ENCODE peak calls at places on chromosomes 5 and 9, in seven cellular contexts. O, E, X, Z, H, P and L are unnamed samples.

GRCh38 chr5:72307573-72307967 is 12.5 kb downstream of the MRPS27 start:
- DNase-seq in O (peak), E (no peak), X (peak), Z (no peak), H (no peak), P (no peak), L (no peak)

GRCh38 chr5:119328753-119329602 is 26.8 kb upstream of the TNFAIP8 start:
- DNase-seq in O (no peak), E (peak), X (peak), Z (no peak), H (no peak), P (no peak), L (no peak)

GRCh38 chr5:77180167-77181081 is 30.1 kb upstream of the PDE8B start:
- DNase-seq in O (peak), E (peak), X (peak), Z (no peak), H (no peak), P (no peak), L (no peak)

GRCh38 chr5:60196382-60197113 is 303.0 kb upstream of the PDE4D start:
- DNase-seq in O (no peak), E (peak), X (peak), Z (no peak), H (no peak), P (no peak), L (peak)

GRCh38 chr5:134491841-134492442 is 33.5 kb upstream of the JADE2 start:
- DNase-seq in O (no peak), E (no peak), X (no peak), Z (no peak), H (no peak), P (no peak), L (no peak)

GRCh38 chr5:180960209-180960608 is 28.4 kb upstream of the BTNL3 start:
- DNase-seq in O (no peak), E (no peak), X (no peak), Z (no peak), H (no peak), P (no peak), L (no peak)

GRCh38 chr5:17966636-17967402 is 332.6 kb downstream of the TAF11L14 start:
- DNase-seq in O (no peak), E (no peak), X (no peak), Z (no peak), H (no peak), P (no peak), L (no peak)

GRCh38 chr5:69217154-69217731 is 17.4 kb upstream of the CDK7 start:
- DNase-seq in O (peak), E (no peak), X (no peak), Z (no peak), H (peak), P (no peak), L (no peak)

GRCh38 chr5:38060354-38060753 is 198.0 kb upstream of the EGFLAM start:
- DNase-seq in O (no peak), E (peak), X (peak), Z (no peak), H (no peak), P (no peak), L (no peak)

GRCh38 chr9:129278391-129279237 is 100.6 kb upstream of the IER5L start:
- DNase-seq in O (no peak), E (peak), X (peak), Z (peak), H (peak), P (peak), L (peak)

GRCh38 chr5:131361677-131362315 is 97.9 kb downstream of the CDC42SE2 start:
- DNase-seq in O (no peak), E (no peak), X (no peak), Z (peak), H (no peak), P (no peak), L (no peak)

GRCh38 chr9:136962701-136963248 is 10.7 kb downstream of the LCN12 start:
- DNase-seq in O (no peak), E (no peak), X (no peak), Z (no peak), H (no peak), P (no peak), L (no peak)

GRCh38 chr5:32909207-32909606 is 198.1 kb downstream of the NPR3 start:
- DNase-seq in O (no peak), E (peak), X (peak), Z (no peak), H (no peak), P (no peak), L (no peak)

GRCh38 chr5:56812110-56812509 is 3.2 kb upstream of the MAP3K1 start:
- DNase-seq in O (peak), E (peak), X (peak), Z (no peak), H (no peak), P (peak), L (no peak)

GRCh38 chr5:149294872-149295829 is 23.5 kb downstream of the AFAP1L1 start:
- DNase-seq in O (no peak), E (no peak), X (no peak), Z (no peak), H (no peak), P (peak), L (no peak)
- H2AFZ ChIP-seq in O (no peak), E (no peak), X (no peak), Z (no peak), H (no peak), P (peak), L (no peak)

GRCh38 chr9:109894921-109895758 is 115.1 kb downstream of the PALM2AKAP2 start:
- DNase-seq in O (no peak), E (peak), X (peak), Z (no peak), H (no peak), P (no peak), L (no peak)

GRCh38 chr9:109889456-109889855 is 109.5 kb downstream of the PALM2AKAP2 start:
- DNase-seq in O (no peak), E (no peak), X (no peak), Z (no peak), H (peak), P (no peak), L (peak)

GRCh38 chr9:109894444-109894843 is 114.4 kb downstream of the PALM2AKAP2 start:
- DNase-seq in O (no peak), E (no peak), X (no peak), Z (no peak), H (no peak), P (no peak), L (no peak)

DNA sequence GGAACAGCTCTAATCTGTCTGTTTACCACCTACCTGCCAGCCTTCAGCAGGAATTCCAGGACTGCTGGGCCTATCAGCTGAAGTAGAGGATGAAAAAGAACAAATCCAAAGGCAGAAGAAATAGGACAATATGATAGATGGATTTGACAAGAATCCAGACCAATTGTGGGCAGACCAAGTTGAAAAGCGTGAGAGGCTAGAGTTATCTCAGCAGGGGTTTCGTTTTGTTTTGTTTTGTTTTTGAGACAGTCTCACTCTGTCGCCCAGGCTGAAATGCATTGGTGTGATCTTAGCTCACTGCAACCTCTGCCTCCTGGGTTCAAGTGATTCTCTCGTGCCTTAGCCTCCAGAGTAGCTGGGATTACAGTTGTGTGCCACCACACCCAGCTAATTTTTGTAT is 113.2 kb downstream of the PALM2AKAP2 start:
- DNase-seq in O (no peak), E (no peak), X (peak), Z (no peak), H (peak), P (no peak), L (no peak)
- H2AFZ ChIP-seq in O (no peak), E (no peak), X (no peak), Z (no peak), H (peak), P (no peak), L (no peak)

DNA sequence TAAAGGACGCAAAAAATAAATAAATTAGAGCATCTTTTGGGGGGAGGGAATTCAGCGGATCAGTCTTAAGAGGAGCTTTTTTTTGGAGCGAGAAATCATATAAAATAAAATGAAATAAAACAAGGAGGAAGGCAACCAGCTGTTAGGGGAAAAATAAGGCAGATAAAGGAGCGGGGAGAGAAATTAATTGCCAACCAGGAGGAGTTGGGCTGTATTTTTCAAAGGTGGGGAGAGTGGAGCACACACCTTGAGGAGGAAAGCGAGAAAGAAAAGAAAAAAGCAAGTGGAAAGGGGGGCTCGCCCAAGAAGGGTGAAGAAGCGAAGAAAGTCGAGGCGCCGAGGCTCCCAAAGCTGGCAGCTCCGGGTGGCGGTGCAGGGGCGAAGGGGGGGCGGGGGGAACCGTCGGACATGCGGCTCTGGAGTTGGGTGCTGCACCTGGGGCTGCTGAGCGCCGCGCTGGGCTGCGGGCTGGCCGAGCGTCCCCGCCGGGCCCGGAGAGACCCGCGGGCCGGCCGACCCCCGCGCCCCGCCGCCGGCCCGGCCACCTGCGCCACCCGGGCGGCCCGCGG is at the start of gene PAPPA:
- DNase-seq in O (no peak), E (peak), X (no peak), Z (peak), H (no peak), P (no peak), L (no peak)
- H2AFZ ChIP-seq in O (no peak), E (peak), X (peak), Z (no peak), H (peak), P (no peak), L (peak)

GRCh38 chr5:143506881-143507552 is 103.5 kb upstream of the NR3C1 start:
- DNase-seq in O (no peak), E (peak), X (peak), Z (no peak), H (no peak), P (no peak), L (peak)
- H2AFZ ChIP-seq in O (peak), E (peak), X (no peak), Z (no peak), H (no peak), P (no peak), L (peak)

GRCh38 chr9:16205455-16205854 is 652.6 kb downstream of the CCDC171 start:
- DNase-seq in O (no peak), E (peak), X (no peak), Z (no peak), H (no peak), P (no peak), L (no peak)
- H2AFZ ChIP-seq in O (no peak), E (no peak), X (no peak), Z (no peak), H (no peak), P (no peak), L (no peak)

GRCh38 chr5:172708183-172708505 is 62.9 kb downstream of the DUSP1 start:
- DNase-seq in O (no peak), E (no peak), X (no peak), Z (no peak), H (no peak), P (no peak), L (no peak)

GRCh38 chr5:172706796-172707195 is 64.2 kb downstream of the DUSP1 start:
- DNase-seq in O (no peak), E (no peak), X (no peak), Z (no peak), H (no peak), P (no peak), L (no peak)

GRCh38 chr5:172705576-172706084 is 64.6 kb downstream of the NEURL1B start:
- DNase-seq in O (no peak), E (peak), X (peak), Z (no peak), H (no peak), P (no peak), L (no peak)

GRCh38 chr5:172710695-172711094 is 60.3 kb downstream of the DUSP1 start:
- DNase-seq in O (no peak), E (no peak), X (no peak), Z (no peak), H (no peak), P (no peak), L (no peak)

DNA sequence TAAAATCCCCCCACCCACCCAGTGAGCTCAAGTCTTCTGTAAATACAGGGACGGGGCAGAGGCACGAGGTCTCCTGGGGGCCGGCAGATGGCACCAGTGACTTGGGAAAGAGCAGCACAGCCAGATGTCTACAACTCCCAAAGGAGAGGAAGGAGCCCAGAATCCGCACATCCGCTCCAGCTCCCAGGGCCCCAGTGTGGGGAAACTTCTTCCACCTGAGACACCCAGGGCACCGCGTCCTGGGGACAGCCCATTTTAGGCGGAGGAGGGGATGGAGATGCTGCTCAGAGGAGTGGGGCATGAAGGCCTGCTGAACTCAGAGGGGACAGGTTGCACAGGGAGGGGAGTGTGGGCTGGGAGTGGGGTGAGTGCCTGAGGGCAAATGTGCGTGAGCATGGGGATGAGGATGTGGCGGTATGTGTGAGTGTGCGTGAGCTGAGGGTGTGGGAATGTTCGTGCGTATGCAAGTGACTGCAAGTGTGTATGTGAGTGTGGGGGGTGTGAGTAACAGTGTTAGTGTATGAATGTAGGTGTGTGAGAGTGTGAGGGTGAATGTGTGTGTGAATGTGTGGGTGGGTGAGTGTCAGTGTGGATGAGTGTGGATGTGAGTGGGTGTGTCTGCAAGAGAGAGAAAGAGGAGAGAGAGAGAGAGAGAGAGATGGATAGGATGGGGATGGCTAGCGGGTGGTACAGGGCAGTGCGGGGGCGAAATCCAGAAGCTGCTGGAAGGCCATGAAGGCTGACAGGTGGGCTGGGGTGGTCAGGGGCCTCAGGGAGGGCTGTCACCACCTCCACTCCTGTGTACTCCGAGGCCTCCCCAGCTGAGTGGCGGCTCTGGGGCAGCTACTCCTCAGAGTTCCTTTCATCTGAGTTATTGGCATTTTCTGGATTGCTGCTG is 63.5 kb downstream of the DUSP1 start:
- DNase-seq in O (peak), E (peak), X (peak), Z (peak), H (peak), P (peak), L (no peak)
- H2AFZ ChIP-seq in O (peak), E (peak), X (peak), Z (no peak), H (no peak), P (no peak), L (no peak)

DNA sequence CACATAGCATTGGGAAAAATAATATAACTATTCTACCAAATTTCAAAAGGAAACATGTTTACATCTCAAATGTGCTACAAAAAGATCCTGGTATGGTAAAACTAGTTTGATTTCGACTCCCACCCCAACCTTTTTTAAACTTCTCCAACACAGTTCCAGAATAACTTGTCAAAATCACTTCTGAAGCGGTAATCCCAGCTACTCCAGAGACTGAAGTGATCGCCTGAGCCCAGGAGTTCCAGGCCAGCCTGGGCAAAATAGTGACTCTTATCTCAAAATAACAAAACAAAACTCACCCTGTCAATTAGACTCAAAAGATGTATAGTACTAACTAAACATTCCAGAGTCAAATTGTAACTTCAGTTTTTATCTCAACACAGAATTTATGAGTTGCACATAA is 71.3 kb upstream of the RNF38 start:
- DNase-seq in O (no peak), E (peak), X (no peak), Z (no peak), H (no peak), P (no peak), L (no peak)
- H2AFZ ChIP-seq in O (no peak), E (peak), X (peak), Z (no peak), H (peak), P (no peak), L (peak)

DNA sequence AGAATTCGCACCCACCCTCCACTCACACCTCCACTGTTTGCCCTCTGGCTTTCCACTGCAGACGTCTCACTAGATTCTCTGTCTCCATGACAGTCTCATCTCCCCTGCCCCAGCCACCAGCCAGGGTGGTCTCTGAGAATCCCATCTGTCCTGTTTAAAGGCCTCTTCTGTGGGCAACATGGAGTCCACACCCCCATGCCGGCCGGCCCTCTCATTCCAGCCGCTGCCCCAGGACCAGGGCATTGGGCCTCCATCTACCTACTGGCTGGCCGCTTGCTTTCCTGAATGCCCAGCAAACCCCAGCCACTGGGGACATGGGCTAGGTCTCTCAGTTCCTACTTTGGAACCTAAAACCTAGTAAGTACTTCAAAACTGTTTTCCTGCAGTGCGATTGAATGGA is 65.6 kb upstream of the RUFY1 start:
- DNase-seq in O (no peak), E (no peak), X (no peak), Z (no peak), H (no peak), P (no peak), L (no peak)
- H2AFZ ChIP-seq in O (no peak), E (no peak), X (no peak), Z (no peak), H (no peak), P (no peak), L (no peak)

DNA sequence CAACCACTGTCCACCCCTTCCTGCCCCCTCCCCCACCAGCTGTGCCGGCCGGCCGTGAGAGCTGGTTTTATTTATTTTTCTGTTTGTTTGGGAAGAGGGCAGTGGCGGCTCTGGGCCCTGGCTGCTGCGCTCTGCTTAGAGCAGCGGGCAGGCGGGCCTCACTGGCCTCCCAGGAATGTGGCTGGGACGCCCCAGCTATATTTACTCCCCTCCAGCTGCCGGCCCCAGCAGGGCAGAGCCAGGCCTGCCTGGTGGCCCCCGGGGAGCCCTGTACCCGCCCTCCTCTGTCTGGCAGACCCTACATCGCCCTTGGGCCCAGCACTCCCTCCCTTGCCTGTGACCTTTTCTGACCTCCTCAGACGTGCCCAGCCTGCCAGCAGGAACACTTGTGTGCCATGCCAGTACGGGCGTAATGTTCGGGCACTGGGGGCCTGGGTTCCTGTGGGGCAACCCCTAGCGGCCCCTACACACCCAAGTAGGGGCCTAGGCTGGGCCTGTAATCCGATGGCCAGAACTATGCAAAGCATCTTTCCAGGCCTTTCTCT is 7.7 kb downstream of the CXXC5 start:
- DNase-seq in O (peak), E (peak), X (peak), Z (no peak), H (no peak), P (no peak), L (no peak)
- H2AFZ ChIP-seq in O (no peak), E (peak), X (no peak), Z (no peak), H (no peak), P (no peak), L (no peak)

GRCh38 chr5:177364159-177364962 is 6.6 kb downstream of the RGS14 start:
- DNase-seq in O (no peak), E (peak), X (no peak), Z (no peak), H (no peak), P (no peak), L (no peak)

GRCh38 chr5:177361418-177362101 is 3.8 kb downstream of the RGS14 start:
- DNase-seq in O (no peak), E (no peak), X (no peak), Z (no peak), H (peak), P (peak), L (no peak)

GRCh38 chr5:177362871-177363507 is 5.3 kb downstream of the RGS14 start:
- DNase-seq in O (peak), E (peak), X (no peak), Z (peak), H (peak), P (peak), L (no peak)

GRCh38 chr5:177362102-177362868 is 4.6 kb downstream of the RGS14 start:
- DNase-seq in O (no peak), E (no peak), X (no peak), Z (no peak), H (no peak), P (no peak), L (no peak)

DNA sequence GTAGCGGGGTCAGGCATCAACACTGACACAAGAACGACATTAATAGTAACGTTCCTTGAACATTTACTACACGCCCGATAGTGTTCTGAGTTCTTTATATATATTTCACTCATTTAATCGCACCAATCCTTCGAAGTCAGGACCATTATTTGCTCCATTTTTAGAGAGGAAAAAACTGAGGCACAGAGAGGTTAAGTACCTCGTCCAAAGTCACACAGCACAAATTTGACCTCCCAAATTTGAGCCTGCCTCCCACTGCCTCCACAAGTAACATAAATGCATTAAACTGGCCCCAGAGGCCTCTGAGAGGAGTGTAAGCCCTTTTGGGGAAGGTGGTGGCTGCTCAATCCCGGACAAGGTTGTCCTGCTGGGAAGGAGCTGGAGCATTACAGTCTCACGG is 5.8 kb downstream of the RGS14 start:
- DNase-seq in O (no peak), E (no peak), X (no peak), Z (no peak), H (no peak), P (no peak), L (no peak)
- H2AFZ ChIP-seq in O (peak), E (peak), X (peak), Z (no peak), H (no peak), P (no peak), L (no peak)